ENCODE peak calls at places on chromosomes 11 and 22, in five cellular contexts. One of them, this sample, is unnamed.

GRCh38 chr11:108713076-108713790 is 48.4 kb downstream of the DDX10 start:
- DNase-seq in uterus: no peak
- DNase-seq in CD8-positive, alpha-beta memory T cell: no peak
- DNase-seq in AG04450: no peak
- DNase-seq in kidney: no peak
- DNase-seq in this sample: no peak

GRCh38 chr11:117045196-117045595 is 53.0 kb downstream of the SIK3 start:
- DNase-seq in kidney: no peak
- DNase-seq in AG04450: peak; percentile 15
- DNase-seq in CD8-positive, alpha-beta memory T cell: no peak
- DNase-seq in uterus: no peak
- DNase-seq in this sample: no peak

GRCh38 chr22:31378123-31378522 is 21.3 kb upstream of the DRG1 start:
- DNase-seq in kidney: no peak
- DNase-seq in CD8-positive, alpha-beta memory T cell: no peak
- DNase-seq in AG04450: no peak
- DNase-seq in uterus: no peak
- DNase-seq in this sample: no peak

GRCh38 chr11:71251761-71252433 is 480 bp downstream of the SHANK2 start:
- DNase-seq in kidney: no peak
- DNase-seq in CD8-positive, alpha-beta memory T cell: no peak
- DNase-seq in uterus: no peak
- DNase-seq in AG04450: no peak
- DNase-seq in this sample: no peak

GRCh38 chr22:36337365-36338130 is 50.2 kb downstream of the MYH9 start:
- DNase-seq in kidney: no peak
- DNase-seq in AG04450: no peak
- DNase-seq in CD8-positive, alpha-beta memory T cell: no peak
- DNase-seq in uterus: no peak
- DNase-seq in this sample: no peak

GRCh38 chr22:47854226-47854625 is 1091.8 kb downstream of the TBC1D22A start:
- DNase-seq in uterus: no peak
- DNase-seq in CD8-positive, alpha-beta memory T cell: no peak
- DNase-seq in AG04450: no peak
- DNase-seq in kidney: no peak
- DNase-seq in this sample: no peak

GRCh38 chr11:131467645-131468270 is 97.3 kb downstream of the NTM start:
- DNase-seq in AG04450: no peak
- DNase-seq in kidney: no peak
- DNase-seq in CD8-positive, alpha-beta memory T cell: no peak
- DNase-seq in uterus: no peak
- DNase-seq in this sample: no peak

GRCh38 chr22:44192098-44192810 is 11.5 kb downstream of the PARVG start:
- DNase-seq in AG04450: no peak
- DNase-seq in uterus: no peak
- DNase-seq in kidney: peak; percentile 73
- DNase-seq in CD8-positive, alpha-beta memory T cell: peak; percentile 60
- DNase-seq in this sample: no peak

GRCh38 chr11:62433553-62434301 is 14.9 kb downstream of the SCGB1A1 start:
- DNase-seq in CD8-positive, alpha-beta memory T cell: no peak
- DNase-seq in uterus: no peak
- DNase-seq in AG04450: no peak
- DNase-seq in kidney: no peak
- DNase-seq in this sample: no peak

GRCh38 chr22:35037089-35037488 is 28.9 kb upstream of the ISX start:
- DNase-seq in kidney: no peak
- DNase-seq in CD8-positive, alpha-beta memory T cell: no peak
- DNase-seq in AG04450: no peak
- DNase-seq in uterus: no peak
- DNase-seq in this sample: no peak

GRCh38 chr11:13238879-13239514 is 38.6 kb upstream of the BMAL1 start:
- DNase-seq in kidney: no peak
- DNase-seq in uterus: no peak
- DNase-seq in AG04450: no peak
- DNase-seq in CD8-positive, alpha-beta memory T cell: peak; percentile 66
- DNase-seq in this sample: peak; percentile 64

GRCh38 chr11:34214961-34215805 is 109.8 kb downstream of the NAT10 start:
- DNase-seq in CD8-positive, alpha-beta memory T cell: no peak
- DNase-seq in AG04450: no peak
- DNase-seq in kidney: no peak
- DNase-seq in uterus: no peak
- DNase-seq in this sample: no peak

GRCh38 chr11:36372101-36372767 is 76.1 kb downstream of the PRR5L start:
- DNase-seq in uterus: no peak
- DNase-seq in AG04450: peak; percentile 39
- DNase-seq in CD8-positive, alpha-beta memory T cell: no peak
- DNase-seq in kidney: no peak
- DNase-seq in this sample: no peak

GRCh38 chr11:12724301-12725046 is 50.3 kb downstream of the TEAD1 start:
- DNase-seq in CD8-positive, alpha-beta memory T cell: no peak
- DNase-seq in AG04450: peak; percentile 83
- DNase-seq in uterus: peak; percentile 90
- DNase-seq in kidney: peak; percentile 88
- DNase-seq in this sample: peak; percentile 79

GRCh38 chr11:134522782-134523570 is 110.9 kb upstream of the B3GAT1 start:
- DNase-seq in uterus: no peak
- DNase-seq in AG04450: no peak
- DNase-seq in CD8-positive, alpha-beta memory T cell: peak; percentile 29
- DNase-seq in kidney: peak; percentile 41
- DNase-seq in this sample: no peak

GRCh38 chr11:100550298-100550697 is 136.8 kb upstream of the ARHGAP42 start:
- DNase-seq in kidney: no peak
- DNase-seq in AG04450: no peak
- DNase-seq in uterus: no peak
- DNase-seq in CD8-positive, alpha-beta memory T cell: no peak
- DNase-seq in this sample: no peak

GRCh38 chr11:33248416-33248957 is 8.7 kb upstream of the HIPK3 start:
- DNase-seq in CD8-positive, alpha-beta memory T cell: no peak
- DNase-seq in uterus: no peak
- DNase-seq in AG04450: peak; percentile 20
- DNase-seq in kidney: no peak
- DNase-seq in this sample: no peak

GRCh38 chr22:32544953-32545558 is 70.4 kb downstream of the FBXO7 start:
- DNase-seq in kidney: no peak
- DNase-seq in uterus: no peak
- DNase-seq in CD8-positive, alpha-beta memory T cell: no peak
- DNase-seq in AG04450: no peak
- DNase-seq in this sample: no peak

GRCh38 chr22:29030016-29030617 is 31.5 kb downstream of the C22orf31 start:
- DNase-seq in uterus: no peak
- DNase-seq in CD8-positive, alpha-beta memory T cell: no peak
- DNase-seq in kidney: no peak
- DNase-seq in AG04450: no peak
- DNase-seq in this sample: no peak

GRCh38 chr22:18994056-18994455 is 58.0 kb upstream of the PRODH start:
- DNase-seq in CD8-positive, alpha-beta memory T cell: no peak
- DNase-seq in uterus: no peak
- DNase-seq in AG04450: no peak
- DNase-seq in kidney: no peak
- DNase-seq in this sample: no peak

GRCh38 chr11:67439321-67440228 is 2.1 kb upstream of the PTPRCAP start:
- DNase-seq in kidney: peak; percentile 86
- DNase-seq in CD8-positive, alpha-beta memory T cell: no peak
- DNase-seq in AG04450: no peak
- DNase-seq in uterus: no peak
- DNase-seq in this sample: no peak
- H3K9me3 ChIP-seq in kidney: no peaks in the 10 kb centered on the region
- H3K9me3 ChIP-seq in CD8-positive, alpha-beta memory T cell: no peaks in the 10 kb centered on the region
- H3K9me3 ChIP-seq in AG04450: no peaks in the 10 kb centered on the region
- H3K9me3 ChIP-seq in uterus: no peaks in the 10 kb centered on the region
- H3K9me3 ChIP-seq in this sample: no peaks in the 10 kb centered on the region

GRCh38 chr11:57316017-57316416 is 8.7 kb downstream of the TNKS1BP1 start:
- DNase-seq in CD8-positive, alpha-beta memory T cell: no peak
- DNase-seq in uterus: no peak
- DNase-seq in kidney: peak; percentile 72
- DNase-seq in AG04450: no peak
- DNase-seq in this sample: no peak
- H3K27ac ChIP-seq in CD8-positive, alpha-beta memory T cell: no peak overlapping the region
- H3K27ac ChIP-seq in uterus: peak overlapping the region; percentile 62
- H3K27ac ChIP-seq in kidney: peak overlapping the region; percentile 2
- H3K27ac ChIP-seq in AG04450: no peak overlapping the region
- H3K27ac ChIP-seq in this sample: peak overlapping the region; percentile 27

DNA sequence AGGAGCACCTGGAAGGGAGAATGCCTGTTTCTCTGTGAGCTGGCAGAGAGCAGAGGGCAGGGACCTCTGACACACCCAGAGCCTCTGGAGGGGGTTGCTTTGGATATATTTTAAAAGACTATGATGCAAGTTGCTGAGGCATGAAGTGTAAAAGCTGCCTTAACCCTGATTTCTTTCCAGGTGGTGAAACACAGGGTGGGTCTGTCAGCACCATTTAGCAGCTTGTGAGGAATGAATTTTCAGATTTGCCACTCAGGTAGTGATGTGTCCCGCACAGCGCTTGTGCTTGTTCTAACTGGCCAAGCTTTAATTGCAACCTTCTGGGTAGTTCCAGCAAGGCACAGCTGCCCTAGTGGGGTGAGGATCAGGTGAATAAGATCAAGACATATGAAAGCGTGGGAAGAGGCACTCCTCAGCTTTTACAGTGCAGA is 90.2 kb downstream of the SWAP70 start:
- DNase-seq in kidney: no peak
- DNase-seq in AG04450: no peak
- DNase-seq in uterus: no peak
- DNase-seq in CD8-positive, alpha-beta memory T cell: no peak
- DNase-seq in this sample: no peak
- H3K9me3 ChIP-seq in kidney: no peaks in the 10 kb centered on the region
- H3K9me3 ChIP-seq in AG04450: no peaks in the 10 kb centered on the region
- H3K9me3 ChIP-seq in uterus: no peaks in the 10 kb centered on the region
- H3K9me3 ChIP-seq in CD8-positive, alpha-beta memory T cell: no peaks in the 10 kb centered on the region
- H3K9me3 ChIP-seq in this sample: no peaks in the 10 kb centered on the region

GRCh38 chr11:72263363-72263762 is 19.4 kb upstream of the PHOX2A start:
- DNase-seq in AG04450: peak; percentile 20
- DNase-seq in kidney: no peak
- DNase-seq in CD8-positive, alpha-beta memory T cell: no peak
- DNase-seq in uterus: no peak
- DNase-seq in this sample: no peak

DNA sequence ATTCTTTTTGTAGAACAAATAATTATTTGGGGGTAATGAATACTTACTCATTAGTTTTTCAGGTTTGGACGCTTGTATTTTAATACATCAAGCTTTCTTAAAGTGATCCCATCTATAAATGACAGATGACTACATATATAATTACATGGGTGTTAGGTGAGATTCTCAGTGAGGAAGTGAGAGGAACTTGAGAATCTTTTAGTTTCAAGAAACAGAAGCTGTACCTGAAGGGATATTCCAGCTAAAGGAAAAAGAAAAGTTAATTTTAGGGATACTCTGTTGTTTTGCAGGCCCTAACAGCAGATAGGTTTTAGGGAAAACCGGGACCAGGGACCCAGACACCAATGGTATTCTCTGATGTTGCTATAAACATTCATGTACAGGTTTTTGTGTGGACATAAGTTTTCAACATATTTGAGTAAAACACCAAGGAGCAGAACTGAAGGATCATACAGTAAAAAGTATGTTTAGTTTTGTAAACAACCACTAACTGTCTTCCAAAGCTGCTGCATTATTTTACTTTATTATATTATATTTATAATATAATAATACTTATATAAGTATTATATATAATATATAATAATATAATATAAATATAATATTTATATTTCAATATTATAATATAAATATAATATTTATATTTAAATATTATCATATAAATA is 24.1 kb upstream of the PHOX2A start:
- DNase-seq in uterus: no peak
- DNase-seq in kidney: no peak
- DNase-seq in AG04450: no peak
- DNase-seq in CD8-positive, alpha-beta memory T cell: no peak
- DNase-seq in this sample: no peak
- H3K27ac ChIP-seq in uterus: no peak overlapping the region
- H3K27ac ChIP-seq in kidney: no peak overlapping the region
- H3K27ac ChIP-seq in AG04450: no peak overlapping the region
- H3K27ac ChIP-seq in CD8-positive, alpha-beta memory T cell: no peak overlapping the region
- H3K27ac ChIP-seq in this sample: no peak overlapping the region

This sample was measured in lung.